ENCODE peak calls at places on chromosome 4, in ten cellular contexts. B is HFF-Myc; T is naive thymus-derived CD8-positive, alpha-beta T cell; Z is NCI-H2107; R is sigmoid colon; O is SW480; K is coronary artery; H is EH; A is fibroblast of mammary gland; Y is GOT3. C is an unnamed sample.

GRCh38 chr4:2416564-2417195 is 1.8 kb downstream of the ZFYVE28 start:
- DNase-seq in B (no peak), T (no peak), Z (no peak), R (no peak), O (peak; percentile 21), K (no peak), H (no peak), A (no peak), Y (no peak), C (no peak)

GRCh38 chr4:100391086-100391485 is 126.7 kb downstream of the EMCN start:
- DNase-seq in B (no peak), T (no peak), Z (no peak), R (no peak), O (no peak), K (no peak), H (no peak), A (no peak), Y (no peak), C (no peak)

GRCh38 chr4:14167876-14168510 is 540.5 kb upstream of the BOD1L1 start:
- DNase-seq in B (no peak), T (no peak), Z (no peak), R (no peak), O (no peak), K (no peak), H (peak; percentile 45), A (peak; percentile 44), Y (no peak), C (no peak)

GRCh38 chr4:170226288-170226687 is 136.5 kb upstream of the AADAT start:
- DNase-seq in B (no peak), T (no peak), Z (no peak), R (no peak), O (no peak), K (no peak), H (no peak), A (no peak), Y (no peak), C (no peak)

GRCh38 chr4:58301384-58301783 is 1191.2 kb upstream of the IGFBP7 start:
- DNase-seq in B (no peak), T (no peak), Z (no peak), R (no peak), O (no peak), K (no peak), H (no peak), A (no peak), Y (no peak), C (no peak)

GRCh38 chr4:15986900-15987299 is 23.9 kb upstream of the FGFBP2 start:
- DNase-seq in B (no peak), T (no peak), Z (no peak), R (no peak), O (no peak), K (no peak), H (no peak), A (peak; percentile 9), Y (no peak), C (no peak)

GRCh38 chr4:125316391-125316780 is 1.6 kb downstream of the FAT4 start:
- DNase-seq in B (no peak), T (no peak), Z (no peak), R (no peak), O (no peak), K (peak; percentile 77), H (no peak), A (no peak), Y (no peak), C (no peak)

GRCh38 chr4:3781193-3781886 is 15.2 kb downstream of the ADRA2C start:
- DNase-seq in B (no peak), T (no peak), Z (no peak), R (no peak), O (peak; percentile 91), K (no peak), H (no peak), A (peak; percentile 11), Y (no peak), C (no peak)

GRCh38 chr4:79209822-79210635 is 115.8 kb downstream of the NAA11 start:
- DNase-seq in B (no peak), T (no peak), Z (no peak), R (peak; percentile 45), O (no peak), K (no peak), H (no peak), A (no peak), Y (no peak), C (no peak)

GRCh38 chr4:3269105-3269927 is 20.4 kb downstream of the MSANTD1 start:
- DNase-seq in B (no peak), T (no peak), Z (no peak), R (peak; percentile 54), O (no peak), K (peak; percentile 59), H (no peak), A (no peak), Y (no peak), C (no peak)

GRCh38 chr4:52552778-52553177 is 106.3 kb downstream of the USP46 start:
- DNase-seq in B (no peak), T (no peak), Z (no peak), R (no peak), O (peak; percentile 48), K (no peak), H (no peak), A (no peak), Y (no peak), C (no peak)

GRCh38 chr4:185429660-185430059 is 3.9 kb upstream of the UFSP2 start:
- DNase-seq in B (no peak), T (no peak), Z (no peak), R (no peak), O (no peak), K (no peak), H (no peak), A (no peak), Y (no peak), C (no peak)

GRCh38 chr4:6393544-6394475 is 78.6 kb downstream of the PPP2R2C start:
- DNase-seq in B (no peak), T (no peak), Z (no peak), R (no peak), O (no peak), K (no peak), H (no peak), A (no peak), Y (no peak), C (no peak)

GRCh38 chr4:144499777-144500176 is 146.2 kb upstream of the HHIP start:
- DNase-seq in B (no peak), T (no peak), Z (no peak), R (no peak), O (no peak), K (no peak), H (no peak), A (no peak), Y (no peak), C (no peak)

GRCh38 chr4:164572877-164573279 is 181.1 kb upstream of the SMIM31 start:
- DNase-seq in B (no peak), T (no peak), Z (no peak), R (no peak), O (no peak), K (no peak), H (no peak), A (peak; percentile 67), Y (no peak), C (no peak)

GRCh38 chr4:140743194-140743931 is 12.8 kb downstream of the TBC1D9 start:
- DNase-seq in B (no peak), T (no peak), Z (no peak), R (no peak), O (peak; percentile 18), K (no peak), H (peak; percentile 51), A (peak; percentile 55), Y (no peak), C (no peak)

GRCh38 chr4:147830987-147831386 is 99.1 kb downstream of the ARHGAP10 start:
- DNase-seq in B (no peak), T (no peak), Z (no peak), R (no peak), O (no peak), K (no peak), H (peak; percentile 82), A (peak; percentile 83), Y (no peak), C (no peak)

GRCh38 chr4:123304151-123305021 is 92.2 kb upstream of the SPRY1 start:
- DNase-seq in B (no peak), T (no peak), Z (peak; percentile 29), R (no peak), O (no peak), K (no peak), H (no peak), A (no peak), Y (no peak), C (no peak)

GRCh38 chr4:144954224-144954623 is 143.8 kb downstream of the ANAPC10 start:
- DNase-seq in B (no peak), T (no peak), Z (no peak), R (no peak), O (no peak), K (no peak), H (no peak), A (no peak), Y (no peak), C (no peak)

GRCh38 chr4:149101649-149102048 is 659.4 kb upstream of the NR3C2 start:
- DNase-seq in B (no peak), T (no peak), Z (no peak), R (no peak), O (no peak), K (no peak), H (no peak), A (no peak), Y (no peak), C (no peak)

GRCh38 chr4:99362768-99363167 is 10.2 kb upstream of the ADH1C start:
- DNase-seq in B (no peak), T (no peak), Z (no peak), R (no peak), O (no peak), K (no peak), H (no peak), A (no peak), Y (no peak), C (no peak)

GRCh38 chr4:177699365-177700213 is 257.4 kb upstream of the AGA start:
- DNase-seq in B (no peak), T (no peak), Z (no peak), R (no peak), O (no peak), K (no peak), H (peak; percentile 3), A (peak; percentile 75), Y (no peak), C (no peak)

GRCh38 chr4:42816864-42817263 is 75.6 kb upstream of the GRXCR1 start:
- DNase-seq in B (no peak), T (no peak), Z (no peak), R (no peak), O (no peak), K (no peak), H (no peak), A (no peak), Y (no peak), C (no peak)

GRCh38 chr4:151035321-151035720 is 20.2 kb upstream of the LRBA start:
- DNase-seq in B (no peak), T (no peak), Z (peak; percentile 6), R (no peak), O (peak; percentile 31), K (no peak), H (no peak), A (no peak), Y (no peak), C (no peak)

GRCh38 chr4:23269583-23269982 is 576.8 kb downstream of the GBA3 start:
- DNase-seq in B (no peak), T (no peak), Z (no peak), R (no peak), O (no peak), K (no peak), H (no peak), A (peak; percentile 0), Y (no peak), C (no peak)